ENCODE peak calls at places on chromosome 19, in eight cellular contexts. N is PC-9; P is lower lobe of right lung; X is left ventricle myocardium inferior; A is CD8-positive, alpha-beta T cell; S is hepatocyte; K is PC-3; V is ascending aorta. G is an unnamed sample.

GRCh38 chr19:43504426-43505185 is at the start of gene PHLDB3:
- DNase-seq in S (peak), P (peak), N (peak), X (no peak), A (peak), V (peak), K (peak), G (no peak)

GRCh38 chr19:35262101-35262761 is 6.5 kb upstream of the USF2 start:
- DNase-seq in S (peak), A (no peak), K (no peak), V (no peak), P (peak), N (no peak), X (no peak), G (no peak)

GRCh38 chr19:40348961-40349507 is 539 bp downstream of the PLD3 start:
- DNase-seq in S (peak), A (no peak), N (peak), X (no peak), V (no peak), P (no peak), K (peak), G (no peak)

GRCh38 chr19:4032436-4032835 is 24.9 kb downstream of the PIAS4 start:
- DNase-seq in A (no peak), P (no peak), V (no peak), K (no peak), N (no peak), S (no peak), X (no peak), G (no peak)

GRCh38 chr19:10260141-10260584 is 8.1 kb downstream of the MRPL4 start:
- DNase-seq in N (no peak), X (no peak), A (no peak), K (peak), V (no peak), P (peak), S (peak), G (peak)

GRCh38 chr19:35063940-35064818 is 22.7 kb downstream of the HPN start:
- DNase-seq in A (no peak), P (peak), S (peak), N (no peak), X (no peak), K (peak), V (no peak), G (no peak)

GRCh38 chr19:58409010-58409790 is 751 bp downstream of the ZNF584 start:
- DNase-seq in X (no peak), V (no peak), P (no peak), S (peak), K (peak), A (no peak), N (no peak), G (no peak)

GRCh38 chr19:2732157-2732725 is 7.6 kb downstream of the SLC39A3 start:
- DNase-seq in N (no peak), S (no peak), K (no peak), A (no peak), X (no peak), V (no peak), P (no peak), G (no peak)

GRCh38 chr19:13906525-13906904 is 514 bp downstream of the CC2D1A start:
- DNase-seq in S (peak), K (peak), V (no peak), N (peak), X (no peak), P (peak), A (no peak), G (no peak)

GRCh38 chr19:40232949-40233810 is 6.7 kb upstream of the CCNP start:
- DNase-seq in X (no peak), A (no peak), S (no peak), N (no peak), K (no peak), V (no peak), P (no peak), G (no peak)

GRCh38 chr19:13095934-13096890 is 6.4 kb downstream of the LYL1 start:
- DNase-seq in K (peak), P (no peak), X (no peak), N (no peak), V (peak), S (peak), A (no peak), G (no peak)

GRCh38 chr19:55146648-55147218 is 2.3 kb downstream of the TNNT1 start:
- DNase-seq in N (peak), K (peak), V (no peak), S (peak), A (no peak), X (no peak), P (no peak), G (no peak)

GRCh38 chr19:11238041-11238440 is 1.4 kb upstream of the ANGPTL8 start:
- DNase-seq in X (no peak), S (no peak), P (no peak), V (no peak), K (no peak), N (no peak), A (no peak), G (no peak)

GRCh38 chr19:4154571-4155312 is 1.3 kb downstream of the CREB3L3 start:
- DNase-seq in N (no peak), A (no peak), S (no peak), X (no peak), K (no peak), P (no peak), V (no peak), G (no peak)

GRCh38 chr19:16161848-16162247 is 11.5 kb downstream of the CIB3 start:
- DNase-seq in A (no peak), P (no peak), S (no peak), X (no peak), V (no peak), K (peak), N (peak), G (no peak)

GRCh38 chr19:10899171-10899653 is 27.9 kb downstream of the CARM1 start:
- DNase-seq in X (peak), V (no peak), N (peak), A (no peak), K (peak), P (peak), S (no peak), G (no peak)

GRCh38 chr19:12841094-12841493 is 2.8 kb downstream of the MAST1 start:
- DNase-seq in A (no peak), S (peak), N (peak), V (no peak), K (no peak), P (peak), X (no peak), G (no peak)

GRCh38 chr19:33703438-33703750 is 81.6 kb downstream of the CHST8 start:
- DNase-seq in V (no peak), P (no peak), S (no peak), X (no peak), N (no peak), A (no peak), K (no peak), G (no peak)

GRCh38 chr19:16605552-16605951 is 22.5 kb downstream of the MED26 start:
- DNase-seq in N (no peak), P (no peak), S (no peak), K (no peak), X (peak), A (no peak), V (no peak), G (no peak)

GRCh38 chr19:42250666-42251531 is 4.0 kb downstream of the ERF start:
- DNase-seq in X (peak), A (no peak), S (no peak), N (no peak), K (no peak), P (peak), V (no peak), G (no peak)

GRCh38 chr19:4103073-4103418 is 20.9 kb downstream of the MAP2K2 start:
- DNase-seq in P (no peak), V (no peak), N (no peak), A (no peak), K (peak), S (no peak), X (no peak), G (no peak)

GRCh38 chr19:54138777-54139256 is 1.3 kb downstream of the CNOT3 start:
- DNase-seq in S (no peak), P (no peak), V (no peak), K (no peak), X (no peak), A (no peak), N (no peak), G (no peak)

GRCh38 chr19:55672418-55672817 is 2.6 kb upstream of the EPN1 start:
- DNase-seq in K (no peak), V (no peak), N (no peak), P (no peak), A (no peak), S (no peak), X (no peak), G (no peak)

GRCh38 chr19:36771275-36772231 is 1.1 kb downstream of the ZNF850 start:
- DNase-seq in N (peak), P (peak), V (peak), A (no peak), S (peak), K (peak), X (peak), G (peak)

GRCh38 chr19:42088471-42089190 is 12.7 kb downstream of the ZNF574 start:
- DNase-seq in N (peak), X (no peak), P (no peak), S (no peak), A (no peak), K (no peak), V (no peak), G (no peak)

GRCh38 chr19:2852598-2852997 is 11.3 kb downstream of the ZNF555 start:
- DNase-seq in A (no peak), V (no peak), N (no peak), P (no peak), S (no peak), X (no peak), K (no peak), G (no peak)

GRCh38 chr19:9793051-9793591 is 24.6 kb upstream of the ZNF846 start:
- DNase-seq in V (peak), S (peak), X (peak), P (peak), N (no peak), K (peak), A (peak), G (no peak)

GRCh38 chr19:5110546-5110945 is 141.6 kb downstream of the KDM4B start:
- DNase-seq in S (no peak), V (no peak), A (no peak), X (no peak), K (no peak), N (no peak), P (no peak), G (no peak)

GRCh38 chr19:38656171-38656981 is 8.9 kb downstream of the ACTN4 start:
- DNase-seq in K (peak), N (no peak), X (no peak), P (no peak), S (no peak), A (no peak), V (no peak), G (no peak)

GRCh38 chr19:12833747-12834417 is 497 bp downstream of the RTBDN start:
- DNase-seq in K (peak), X (no peak), V (no peak), P (no peak), N (peak), S (peak), A (peak), G (no peak)

GRCh38 chr19:40162104-40162503 is 29.1 kb upstream of the MAP3K10 start:
- DNase-seq in K (no peak), A (no peak), N (no peak), X (no peak), P (no peak), V (no peak), S (no peak), G (no peak)

GRCh38 chr19:29370276-29370675 is 155.5 kb upstream of the VSTM2B start:
- DNase-seq in P (no peak), N (no peak), S (no peak), V (no peak), K (no peak), A (no peak), X (no peak), G (no peak)

GRCh38 chr19:11674067-11674492 is 64.7 kb downstream of the ZNF823 start:
- DNase-seq in K (no peak), P (no peak), X (no peak), S (no peak), V (no peak), A (no peak), N (no peak), G (no peak)

GRCh38 chr19:3547767-3548282 is 8.9 kb downstream of the TEKTIP1 start:
- DNase-seq in V (no peak), S (no peak), X (no peak), A (no peak), N (no peak), K (no peak), P (peak), G (no peak)

GRCh38 chr19:33278403-33279269 is 23.7 kb downstream of the CEBPA start:
- DNase-seq in P (peak), A (no peak), X (no peak), S (no peak), V (no peak), K (no peak), N (no peak), G (no peak)

GRCh38 chr19:30225615-30226463 is 146.3 kb upstream of the ZNF536 start:
- DNase-seq in N (no peak), V (no peak), P (no peak), K (no peak), A (no peak), X (no peak), S (peak), G (no peak)

GRCh38 chr19:16078759-16079707 is 2.7 kb downstream of the TPM4 start:
- DNase-seq in N (peak), V (peak), A (peak), P (peak), S (peak), X (peak), K (peak), G (no peak)

GRCh38 chr19:45076029-45076850 is at the start of gene ZNF296:
- DNase-seq in A (peak), S (peak), X (peak), N (peak), K (peak), V (peak), P (peak), G (no peak)

GRCh38 chr19:45079063-45079910 is at the start of gene GEMIN7:
- DNase-seq in V (peak), P (peak), A (peak), X (peak), K (peak), S (peak), N (peak), G (peak)

GRCh38 chr19:45076851-45077730 is 813 bp upstream of the ZNF296 start:
- DNase-seq in N (no peak), X (no peak), K (no peak), S (no peak), V (no peak), P (no peak), A (no peak), G (no peak)

GRCh38 chr19:45079911-45080469 is 930 bp downstream of the GEMIN7 start:
- DNase-seq in N (no peak), P (no peak), S (no peak), K (no peak), X (no peak), V (no peak), A (no peak), G (no peak)

DNA sequence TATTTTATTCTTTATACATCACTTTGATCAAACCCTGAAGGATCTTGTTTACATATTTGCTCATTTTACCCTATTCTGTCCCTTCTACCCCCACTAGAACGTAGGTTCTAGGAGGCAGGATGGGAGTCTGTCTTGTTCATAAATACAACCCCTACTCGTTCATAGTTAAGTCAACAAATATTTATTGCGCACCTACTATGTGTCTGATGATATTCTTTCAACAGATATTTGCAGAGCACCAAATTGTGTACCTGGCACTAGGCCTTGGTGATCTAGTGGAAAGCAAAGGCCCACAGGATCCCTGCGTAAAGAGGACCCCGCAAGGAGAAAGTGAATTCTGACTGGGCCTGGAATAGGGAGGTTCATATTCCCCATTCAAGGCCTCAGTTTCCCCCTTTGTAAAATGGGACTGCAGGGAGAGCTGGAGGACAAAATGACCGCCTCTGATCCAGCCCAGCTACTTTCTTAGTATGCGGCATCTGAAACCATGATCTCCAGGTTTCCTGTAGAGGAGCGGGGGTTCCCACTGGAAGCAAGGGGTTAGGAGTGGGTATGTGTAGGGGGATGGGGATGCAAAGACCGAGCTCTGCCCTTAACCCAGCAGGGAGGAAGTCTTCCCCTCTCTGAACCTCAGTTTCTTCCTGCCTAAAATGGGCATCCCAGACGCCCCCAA is 534 bp upstream of the GEMIN7 start:
- DNase-seq in P (no peak), X (no peak), N (no peak), S (no peak), V (no peak), A (no peak), K (no peak), G (no peak)
- H3K27ac ChIP-seq in P (peak), X (peak), N (peak), S (peak), V (no peak), A (peak), K (no peak), G (no peak)

GRCh38 chr19:46875234-46875633 is 14.4 kb downstream of the ARHGAP35 start:
- DNase-seq in P (no peak), N (no peak), V (no peak), A (no peak), S (no peak), X (no peak), K (no peak), G (no peak)
- H3K27ac ChIP-seq in P (no peak), N (no peak), V (no peak), A (no peak), S (peak), X (no peak), K (no peak), G (no peak)

GRCh38 chr19:51210385-51210784 is 14.5 kb upstream of the CD33 start:
- DNase-seq in A (no peak), K (no peak), P (no peak), N (no peak), V (no peak), X (no peak), S (no peak), G (no peak)

GRCh38 chr19:51203941-51204720 is 20.7 kb upstream of the CD33 start:
- DNase-seq in P (no peak), X (no peak), K (no peak), S (no peak), A (no peak), V (no peak), N (no peak), G (no peak)

GRCh38 chr19:51211833-51212232 is 13.0 kb upstream of the CD33 start:
- DNase-seq in P (no peak), A (no peak), V (no peak), N (no peak), X (no peak), S (no peak), K (no peak), G (no peak)

DNA sequence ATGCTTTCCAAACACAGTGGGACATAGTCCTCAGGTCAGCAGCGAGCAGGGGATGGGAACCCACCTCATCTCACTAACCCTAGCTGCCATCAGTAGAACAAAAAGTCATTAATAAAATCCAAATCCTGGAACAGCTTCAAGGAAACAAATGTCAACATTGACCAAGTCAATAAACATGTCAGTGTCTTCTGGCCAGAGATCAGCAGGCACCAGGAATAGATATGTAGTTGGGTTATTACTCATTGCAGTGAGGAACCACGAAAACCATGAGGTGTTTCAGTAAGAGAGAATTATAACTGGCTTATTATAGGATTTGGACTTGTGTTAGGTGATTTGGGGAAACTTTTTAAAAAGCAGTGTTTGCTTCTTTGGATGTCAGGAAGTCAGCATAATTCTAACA is 17.1 kb upstream of the CD33 start:
- DNase-seq in X (no peak), S (no peak), V (no peak), N (no peak), P (no peak), A (no peak), K (peak), G (no peak)
- H3K27ac ChIP-seq in X (no peak), S (no peak), V (no peak), N (no peak), P (no peak), A (no peak), K (no peak), G (no peak)

DNA sequence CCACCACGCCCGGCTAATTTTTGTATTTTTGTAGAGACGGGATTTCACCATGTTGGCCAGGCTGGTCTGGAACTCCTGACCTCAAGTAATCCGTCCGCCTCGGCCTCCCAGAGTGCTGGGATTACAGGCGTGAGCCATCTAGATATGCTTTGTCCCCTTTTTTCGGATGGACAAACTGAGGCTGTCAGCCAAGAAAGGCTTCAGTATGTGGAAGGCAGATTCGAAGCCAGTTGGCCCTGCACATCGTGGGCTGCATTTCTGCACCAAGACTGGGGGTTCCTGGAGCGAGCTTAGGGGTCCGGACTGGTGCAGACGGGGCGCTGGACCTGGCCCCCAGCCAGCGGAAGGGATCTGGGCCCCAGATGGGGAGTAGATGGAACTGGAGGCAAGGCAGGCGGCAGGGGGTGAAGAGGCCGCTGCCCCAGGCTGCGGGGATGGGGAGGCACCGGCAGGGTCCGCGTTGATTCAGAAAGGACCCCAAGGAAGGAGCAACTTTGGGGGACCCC is 9.7 kb upstream of the JUND start:
- DNase-seq in V (no peak), A (no peak), N (no peak), X (peak), K (no peak), P (no peak), S (no peak), G (no peak)
- H3K27ac ChIP-seq in V (peak), A (peak), N (no peak), X (peak), K (no peak), P (peak), S (peak), G (peak)

DNA sequence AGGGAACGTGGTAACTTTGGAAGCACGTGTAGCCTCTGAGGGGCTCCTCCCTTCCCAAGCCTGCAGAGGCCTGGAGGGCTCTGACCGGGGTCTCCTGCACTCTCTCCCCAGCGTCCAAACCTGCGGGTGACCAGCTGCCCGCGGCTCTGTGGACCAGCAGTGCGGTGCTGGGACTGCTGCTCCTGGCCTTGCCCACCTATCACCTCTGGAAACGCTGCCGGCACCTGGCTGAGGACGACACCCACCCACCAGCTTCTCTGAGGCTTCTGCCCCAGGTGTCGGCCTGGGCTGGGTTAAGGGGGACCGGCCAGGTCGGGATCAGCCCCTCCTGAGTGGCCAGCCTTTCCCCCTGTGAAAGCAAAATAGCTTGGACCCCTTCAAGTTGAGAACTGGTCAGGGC is 2.7 kb upstream of the TPGS1 start:
- DNase-seq in N (no peak), K (no peak), S (peak), V (no peak), A (no peak), X (no peak), P (peak), G (no peak)
- H3K27ac ChIP-seq in N (no peak), K (no peak), S (no peak), V (no peak), A (no peak), X (no peak), P (no peak), G (no peak)

GRCh38 chr19:6216236-6216995 is 63.4 kb downstream of the MLLT1 start:
- DNase-seq in X (no peak), S (no peak), K (no peak), P (no peak), N (no peak), A (no peak), V (no peak), G (no peak)
- H3K27ac ChIP-seq in X (peak), S (peak), K (no peak), P (peak), N (no peak), A (no peak), V (no peak), G (peak)